ENCODE peak calls at places on chromosomes 11 and 22, in ten cellular contexts. E is fibroblast of lung; D is HFF-Myc; F is fibroblast of the aortic adventitia; A is thoracic aorta; Z is left lung; L is BJ; P is CD8-positive, alpha-beta memory T cell; B is GM23338; U is foreskin fibroblast. N is an unnamed sample.

GRCh38 chr11:92440701-92441338 is 216.2 kb downstream of the FAT3 start:
- DNase-seq in F (no peak), B (peak), Z (no peak), D (no peak), A (no peak), E (no peak), U (no peak), L (no peak), P (no peak), N (no peak)

GRCh38 chr22:29072979-29073617 is at the start of gene KREMEN1:
- DNase-seq in P (peak), U (no peak), F (no peak), Z (no peak), A (no peak), D (no peak), E (no peak), B (no peak), L (no peak), N (no peak)

GRCh38 chr11:120515186-120515723 is 3.7 kb downstream of the GRIK4 start:
- DNase-seq in F (no peak), Z (peak), P (no peak), E (no peak), L (no peak), D (no peak), A (no peak), U (no peak), B (no peak), N (no peak)

GRCh38 chr11:59429924-59430516 is 3.8 kb upstream of the OR5A2 start:
- DNase-seq in P (peak), E (peak), Z (no peak), A (no peak), L (no peak), F (peak), U (peak), D (peak), B (peak), N (peak)

GRCh38 chr11:34627197-34627596 is 6.3 kb downstream of the EHF start:
- DNase-seq in Z (no peak), D (no peak), A (no peak), P (no peak), F (no peak), E (no peak), U (no peak), B (no peak), L (no peak), N (no peak)

GRCh38 chr22:38866399-38867123 is 5.5 kb downstream of the CBX6 start:
- DNase-seq in L (no peak), Z (no peak), F (no peak), B (peak), U (no peak), A (no peak), P (no peak), D (no peak), E (no peak), N (no peak)

GRCh38 chr22:47884200-47884599 is 1121.8 kb downstream of the TBC1D22A start:
- DNase-seq in F (no peak), U (no peak), Z (no peak), P (no peak), A (no peak), E (no peak), B (no peak), L (no peak), D (no peak), N (no peak)

GRCh38 chr11:88414981-88415391 is 77.5 kb upstream of the CTSC start:
- DNase-seq in D (no peak), Z (no peak), A (no peak), B (no peak), U (no peak), P (peak), F (peak), L (no peak), E (no peak), N (no peak)

GRCh38 chr11:76666830-76667229 is 3.7 kb downstream of the LRRC32 start:
- DNase-seq in L (no peak), F (no peak), Z (no peak), P (no peak), B (no peak), D (no peak), E (no peak), A (no peak), U (no peak), N (no peak)

GRCh38 chr11:124961972-124962609 is 8.1 kb downstream of the CCDC15 start:
- DNase-seq in Z (no peak), P (peak), D (peak), E (peak), F (peak), U (peak), L (no peak), B (peak), A (no peak), N (peak)

GRCh38 chr22:33049125-33049729 is 9.0 kb downstream of the SYN3 start:
- DNase-seq in L (peak), P (peak), A (peak), Z (no peak), U (peak), B (peak), F (peak), E (peak), D (peak), N (peak)

GRCh38 chr11:44923796-44924195 is 26.9 kb downstream of the TP53I11 start:
- DNase-seq in A (no peak), B (no peak), D (no peak), F (no peak), Z (no peak), E (no peak), U (no peak), P (no peak), L (no peak), N (no peak)

GRCh38 chr11:125170406-125171031 is 6.0 kb downstream of the PKNOX2 start:
- DNase-seq in U (no peak), D (no peak), P (no peak), E (peak), Z (no peak), L (no peak), A (no peak), B (peak), F (peak), N (peak)

GRCh38 chr11:44978961-44979331 is 28.3 kb upstream of the TP53I11 start:
- DNase-seq in B (no peak), F (no peak), D (no peak), P (no peak), A (no peak), E (no peak), L (no peak), Z (peak), U (no peak), N (no peak)

GRCh38 chr22:35642305-35642741 is 5.9 kb upstream of the APOL6 start:
- DNase-seq in P (no peak), A (no peak), L (no peak), U (no peak), F (peak), D (no peak), B (no peak), E (peak), Z (no peak), N (no peak)

GRCh38 chr11:128289048-128289447 is 298.3 kb downstream of the ETS1 start:
- DNase-seq in P (no peak), B (no peak), L (no peak), Z (no peak), U (no peak), E (no peak), F (no peak), A (no peak), D (no peak), N (no peak)

GRCh38 chr11:68317147-68317785 is 4.9 kb downstream of the LRP5 start:
- DNase-seq in L (no peak), F (no peak), A (no peak), Z (no peak), U (no peak), D (no peak), E (no peak), B (no peak), P (no peak), N (no peak)

GRCh38 chr11:46352063-46352841 is 5.0 kb downstream of the DGKZ start:
- DNase-seq in L (no peak), B (peak), U (no peak), Z (peak), A (no peak), E (peak), P (peak), D (no peak), F (no peak), N (no peak)

GRCh38 chr11:68528630-68529029 is 68.1 kb downstream of the PPP6R3 start:
- DNase-seq in A (no peak), Z (no peak), U (no peak), E (no peak), D (no peak), B (no peak), F (no peak), P (peak), L (no peak), N (no peak)

GRCh38 chr11:27028653-27029052 is 12.0 kb upstream of the BBOX1 start:
- DNase-seq in D (no peak), U (no peak), Z (no peak), B (no peak), F (peak), A (no peak), L (no peak), P (no peak), E (peak), N (no peak)

GRCh38 chr11:24216488-24216887 is 280.4 kb upstream of the LUZP2 start:
- DNase-seq in P (no peak), B (no peak), E (no peak), D (no peak), L (no peak), F (no peak), Z (no peak), U (no peak), A (no peak), N (no peak)

GRCh38 chr11:110046759-110047386 is 46.3 kb upstream of the ZC3H12C start:
- DNase-seq in A (no peak), U (no peak), Z (no peak), L (no peak), F (no peak), E (no peak), B (no peak), D (no peak), P (no peak), N (no peak)

GRCh38 chr11:35235944-35236666 is 97.1 kb downstream of the CD44 start:
- DNase-seq in D (no peak), E (no peak), P (peak), Z (no peak), A (no peak), B (no peak), L (no peak), U (no peak), F (peak), N (no peak)

GRCh38 chr11:61912530-61912898 is 4.9 kb downstream of the RAB3IL1 start:
- DNase-seq in P (no peak), A (no peak), U (no peak), L (no peak), E (no peak), Z (peak), F (no peak), B (no peak), D (no peak), N (no peak)

GRCh38 chr11:82927264-82927880 is 25.8 kb downstream of the DDIAS start:
- DNase-seq in P (peak), U (peak), A (no peak), B (peak), Z (no peak), D (peak), L (no peak), F (peak), E (peak), N (peak)

GRCh38 chr11:38323961-38324761 is 1726.1 kb upstream of the RAG2 start:
- DNase-seq in F (no peak), P (no peak), U (no peak), B (no peak), A (no peak), E (no peak), Z (no peak), L (no peak), D (no peak), N (no peak)

GRCh38 chr22:45769569-45770210 is 98.1 kb downstream of the ATXN10 start:
- DNase-seq in D (no peak), F (no peak), A (no peak), E (peak), Z (no peak), P (no peak), B (no peak), L (peak), U (no peak), N (no peak)

GRCh38 chr11:101458161-101458560 is 125.6 kb downstream of the TRPC6 start:
- DNase-seq in B (no peak), P (no peak), U (no peak), F (no peak), Z (no peak), E (no peak), L (no peak), D (no peak), A (no peak), N (no peak)

GRCh38 chr11:86706341-86707131 is 34.1 kb upstream of the ME3 start:
- DNase-seq in E (no peak), A (no peak), U (no peak), L (no peak), Z (no peak), P (no peak), B (no peak), F (no peak), D (no peak), N (no peak)

GRCh38 chr22:20803696-20804324 is 29.9 kb downstream of the SERPIND1 start:
- DNase-seq in L (no peak), Z (no peak), D (peak), E (peak), U (peak), F (peak), A (no peak), B (peak), P (peak), N (no peak)

GRCh38 chr22:42026705-42027104 is 28.1 kb downstream of the WBP2NL start:
- DNase-seq in F (no peak), U (no peak), L (no peak), A (no peak), D (no peak), Z (no peak), B (peak), P (no peak), E (no peak), N (no peak)

GRCh38 chr11:106998126-106998525 is 20.1 kb downstream of the GUCY1A2 start:
- DNase-seq in A (no peak), F (peak), P (no peak), Z (no peak), D (peak), L (peak), E (peak), U (peak), B (no peak), N (no peak)

GRCh38 chr11:126465573-126466287 is 110.2 kb downstream of the ST3GAL4 start:
- DNase-seq in L (no peak), F (no peak), D (no peak), U (no peak), E (no peak), A (no peak), P (no peak), B (no peak), Z (peak), N (no peak)

GRCh38 chr22:34645375-34645774 is 420.6 kb upstream of the ISX start:
- DNase-seq in A (no peak), F (no peak), L (no peak), D (no peak), B (peak), P (no peak), Z (no peak), E (no peak), U (no peak), N (no peak)

GRCh38 chr11:12274056-12274455 is 103.3 kb upstream of the PARVA start:
- DNase-seq in L (no peak), A (no peak), Z (no peak), P (no peak), E (no peak), F (no peak), U (no peak), D (no peak), B (no peak), N (no peak)

GRCh38 chr11:2380396-2380795 is 3.3 kb downstream of the CD81 start:
- DNase-seq in U (no peak), E (no peak), B (no peak), L (no peak), P (no peak), D (no peak), A (no peak), F (no peak), Z (peak), N (no peak)
- H3K4me3 ChIP-seq in U (peak), E (peak), B (no peak), L (peak), P (no peak), D (peak), A (peak), F (peak), Z (no peak), N (no peak)

GRCh38 chr11:18011633-18012313 is 1.1 kb downstream of the SERGEF start:
- DNase-seq in D (no peak), F (peak), A (no peak), P (no peak), E (no peak), B (no peak), Z (no peak), L (no peak), U (no peak), N (no peak)

GRCh38 chr11:18010271-18010670 is 2.6 kb downstream of the SERGEF start:
- DNase-seq in Z (no peak), L (no peak), B (no peak), U (no peak), P (peak), A (no peak), E (no peak), D (no peak), F (no peak), N (no peak)

GRCh38 chr11:18012314-18012905 is 437 bp downstream of the SERGEF start:
- DNase-seq in D (no peak), E (peak), P (peak), Z (no peak), U (no peak), F (peak), L (no peak), B (peak), A (peak), N (no peak)

GRCh38 chr11:18012906-18013781 is at the start of gene SERGEF:
- DNase-seq in F (peak), D (peak), A (peak), B (peak), E (peak), U (peak), Z (peak), P (peak), L (peak), N (peak)

GRCh38 chr11:18010977-18011586 is 1.8 kb downstream of the SERGEF start:
- DNase-seq in L (no peak), E (no peak), P (peak), B (no peak), U (no peak), A (no peak), D (no peak), F (no peak), Z (no peak), N (no peak)
- H3K4me3 ChIP-seq in L (no peak), E (no peak), P (no peak), B (peak), U (no peak), A (no peak), D (no peak), F (no peak), Z (no peak), N (no peak)

DNA sequence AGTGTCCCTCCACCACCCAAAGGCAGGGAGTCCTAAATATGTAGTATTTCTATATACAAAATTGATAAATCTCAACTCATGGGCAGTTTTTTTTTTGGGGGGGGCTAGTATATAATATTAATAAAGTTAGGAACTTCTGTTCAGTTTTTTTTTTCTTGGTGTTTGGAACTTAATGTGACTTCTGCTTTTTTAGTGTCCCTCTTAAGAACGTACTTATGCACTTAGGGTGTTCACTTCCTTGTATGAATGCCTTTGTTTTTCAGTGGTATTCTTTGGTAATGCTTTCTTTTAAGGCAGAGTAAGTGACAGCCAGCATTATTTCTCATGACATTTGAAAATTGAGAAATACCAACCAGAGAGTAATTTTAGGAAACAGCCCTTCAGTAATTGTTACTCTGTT is 2.3 kb downstream of the GRK3 start:
- DNase-seq in B (no peak), L (no peak), F (no peak), D (no peak), U (no peak), E (no peak), Z (no peak), P (no peak), A (no peak), N (no peak)
- H3K4me3 ChIP-seq in B (peak), L (no peak), F (no peak), D (no peak), U (no peak), E (no peak), Z (no peak), P (no peak), A (no peak), N (no peak)

GRCh38 chr22:49969751-49970527 is 9.4 kb downstream of the PIM3 start:
- DNase-seq in U (no peak), P (no peak), D (no peak), B (no peak), Z (peak), A (peak), F (no peak), L (no peak), E (no peak), N (no peak)

GRCh38 chr22:49972163-49973017 is 11.8 kb downstream of the PIM3 start:
- DNase-seq in B (no peak), F (no peak), E (no peak), L (no peak), D (no peak), A (peak), P (no peak), U (no peak), Z (peak), N (no peak)

GRCh38 chr22:49970528-49971231 is 10.1 kb downstream of the PIM3 start:
- DNase-seq in E (peak), B (peak), A (peak), D (peak), P (peak), F (peak), Z (peak), L (peak), U (peak), N (peak)

GRCh38 chr22:49973018-49973965 is 12.7 kb downstream of the PIM3 start:
- DNase-seq in F (peak), B (no peak), D (no peak), U (no peak), E (no peak), P (no peak), A (no peak), L (no peak), Z (no peak), N (no peak)

DNA sequence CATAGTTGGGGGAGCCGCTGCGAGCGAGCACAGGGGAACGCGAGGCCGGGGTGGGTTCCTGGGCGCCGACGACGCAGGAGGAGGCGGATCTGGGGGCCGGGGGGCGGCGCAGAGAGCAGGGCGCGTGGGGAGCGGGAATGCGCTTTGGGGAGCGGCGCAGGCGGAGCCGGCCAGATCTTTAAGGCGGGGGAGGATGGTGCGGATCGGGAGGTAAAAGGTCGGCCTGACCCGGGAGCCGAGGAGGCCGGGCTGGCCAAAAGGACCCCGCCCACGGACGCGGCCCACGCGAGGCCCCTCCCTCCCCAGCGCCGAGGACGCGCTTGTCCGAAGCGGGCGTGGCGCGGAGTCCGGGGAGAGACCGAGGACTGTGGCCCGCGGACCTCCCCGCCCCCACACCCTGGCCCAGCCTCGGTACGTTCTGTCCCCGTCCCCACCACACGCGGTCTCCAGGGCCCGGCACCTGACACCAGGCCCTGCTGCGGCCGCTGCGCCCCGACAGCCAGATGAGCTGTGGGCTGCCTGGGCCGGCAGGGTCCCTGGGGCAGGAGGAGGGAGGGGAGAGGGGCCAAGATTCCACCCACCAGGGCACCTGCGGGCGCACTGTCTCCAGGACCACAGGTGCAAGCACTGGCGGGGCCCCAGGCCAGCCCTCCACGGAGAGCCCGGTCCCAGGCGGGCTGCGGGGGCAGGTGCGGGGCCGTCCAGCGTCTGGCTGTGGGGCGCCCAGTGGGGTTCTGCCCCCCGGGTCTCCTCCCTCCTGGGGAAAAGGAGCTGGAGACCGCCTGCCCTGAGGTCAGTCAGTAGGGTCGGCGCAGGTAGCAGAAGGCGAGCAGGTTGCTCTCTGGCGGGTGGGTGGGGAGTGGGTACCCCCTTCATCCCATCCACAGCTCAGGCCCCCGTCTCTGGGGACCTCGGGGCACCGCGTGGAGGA is 10.9 kb downstream of the PIM3 start:
- DNase-seq in P (no peak), L (no peak), F (peak), D (no peak), U (peak), Z (peak), A (peak), B (peak), E (peak), N (no peak)
- H3K4me3 ChIP-seq in P (peak), L (peak), F (peak), D (peak), U (peak), Z (peak), A (peak), B (peak), E (peak), N (peak)

N was measured in skeletal muscle cell.